ENCODE peak calls at places on chromosomes 7 and 10, in six cellular contexts. J is MM.1S, I is GM23248, G is PC-3, P is fibroblast of lung, M is neural progenitor cell. H is an unnamed sample.

GRCh38 chr10:44253769-44254462 is 131.0 kb downstream of the CXCL12 start:
- DNase-seq in J (no peak), I (peak), G (peak), P (peak), M (no peak), H (no peak)

GRCh38 chr7:158384746-158385145 is 202.9 kb downstream of the PTPRN2 start:
- DNase-seq in J (no peak), I (no peak), G (no peak), P (no peak), M (no peak), H (no peak)

GRCh38 chr7:51587600-51587999 is 271.0 kb upstream of the COBL start:
- DNase-seq in J (no peak), I (no peak), G (no peak), P (no peak), M (no peak), H (no peak)

GRCh38 chr7:27165655-27166474 is 528 bp upstream of the HOXA9 start:
- DNase-seq in J (no peak), I (peak), G (peak), P (no peak), M (no peak), H (no peak)

GRCh38 chr7:40015790-40016296 is 65.8 kb downstream of the CDK13 start:
- DNase-seq in J (no peak), I (peak), G (peak), P (peak), M (no peak), H (peak)

GRCh38 chr10:11345224-11346054 is 266.0 kb downstream of the USP6NL start:
- DNase-seq in J (no peak), I (peak), G (peak), P (no peak), M (peak), H (no peak)

GRCh38 chr10:105274671-105275070 is 633.6 kb downstream of the SORCS3 start:
- DNase-seq in J (no peak), I (no peak), G (no peak), P (no peak), M (no peak), H (no peak)

GRCh38 chr10:97796651-97797050 is 24.9 kb upstream of the SFRP5 start:
- DNase-seq in J (no peak), I (no peak), G (no peak), P (no peak), M (no peak), H (no peak)

GRCh38 chr10:61859786-61860185 is 41.7 kb upstream of the ARID5B start:
- DNase-seq in J (no peak), I (no peak), G (peak), P (no peak), M (no peak), H (no peak)

GRCh38 chr10:59432207-59432900 is 70.0 kb upstream of the FAM13C start:
- DNase-seq in J (no peak), I (peak), G (peak), P (peak), M (no peak), H (peak)

GRCh38 chr10:34954142-34954541 is 136.0 kb downstream of the CUL2 start:
- DNase-seq in J (no peak), I (no peak), G (peak), P (no peak), M (no peak), H (no peak)

GRCh38 chr10:119516381-119517234 is 25.9 kb downstream of the RGS10 start:
- DNase-seq in J (peak), I (no peak), G (peak), P (no peak), M (no peak), H (peak)

GRCh38 chr7:82413237-82413636 is 30.3 kb downstream of the CACNA2D1 start:
- DNase-seq in J (no peak), I (peak), G (no peak), P (no peak), M (no peak), H (no peak)

GRCh38 chr10:80133221-80133620 is 691 bp downstream of the PLAC9 start:
- DNase-seq in J (no peak), I (peak), G (peak), P (peak), M (no peak), H (no peak)

GRCh38 chr7:100219271-100219737 is 445 bp upstream of the PVRIG start:
- DNase-seq in J (no peak), I (no peak), G (no peak), P (no peak), M (no peak), H (no peak)

GRCh38 chr10:14478639-14479038 is 147.9 kb upstream of the FRMD4A start:
- DNase-seq in J (peak), I (peak), G (peak), P (peak), M (peak), H (no peak)

GRCh38 chr10:21134645-21135395 is 237.7 kb upstream of the NEBL start:
- DNase-seq in J (no peak), I (peak), G (peak), P (peak), M (no peak), H (no peak)

GRCh38 chr10:12910835-12911234 is 90.7 kb downstream of the CCDC3 start:
- DNase-seq in J (no peak), I (no peak), G (no peak), P (no peak), M (no peak), H (no peak)

GRCh38 chr7:82598958-82599357 is 155.4 kb upstream of the CACNA2D1 start:
- DNase-seq in J (no peak), I (peak), G (peak), P (peak), M (no peak), H (no peak)

GRCh38 chr7:77954773-77955562 is 156.4 kb downstream of the PHTF2 start:
- DNase-seq in J (no peak), I (peak), G (no peak), P (peak), M (no peak), H (no peak)

GRCh38 chr10:97134202-97134601 is 51.6 kb downstream of the SLIT1 start:
- DNase-seq in J (no peak), I (no peak), G (no peak), P (no peak), M (peak), H (no peak)

GRCh38 chr7:36278069-36278766 is 111.4 kb upstream of the ANLN start:
- DNase-seq in J (no peak), I (no peak), G (no peak), P (no peak), M (no peak), H (peak)

GRCh38 chr7:158303121-158303520 is 284.5 kb downstream of the PTPRN2 start:
- DNase-seq in J (no peak), I (no peak), G (no peak), P (no peak), M (peak), H (no peak)

GRCh38 chr10:6487919-6488318 is 92.2 kb downstream of the PRKCQ start:
- DNase-seq in J (no peak), I (no peak), G (no peak), P (no peak), M (no peak), H (no peak)

GRCh38 chr7:94351703-94352102 is 43.0 kb upstream of the COL1A2 start:
- DNase-seq in J (no peak), I (no peak), G (no peak), P (no peak), M (no peak), H (no peak)

GRCh38 chr10:133068741-133069525 is 18.8 kb upstream of the ADGRA1 start:
- DNase-seq in J (no peak), I (no peak), G (no peak), P (no peak), M (no peak), H (no peak)

GRCh38 chr7:73909051-73909941 is 48.3 kb downstream of the TMEM270 start:
- DNase-seq in J (no peak), I (no peak), G (no peak), P (no peak), M (no peak), H (no peak)
- H3K4me3 ChIP-seq in J (no peak), I (no peak), G (no peak), P (no peak), M (no peak), H (no peak)

GRCh38 chr10:47031251-47031952 is 120.2 kb downstream of the PTPN20 start:
- DNase-seq in J (no peak), I (peak), G (no peak), P (no peak), M (peak), H (no peak)

GRCh38 chr10:47031953-47032465 is 120.8 kb downstream of the PTPN20 start:
- DNase-seq in J (no peak), I (peak), G (no peak), P (no peak), M (no peak), H (no peak)

GRCh38 chr10:47028466-47028865 is 117.2 kb downstream of the PTPN20 start:
- DNase-seq in J (no peak), I (no peak), G (no peak), P (no peak), M (no peak), H (no peak)

GRCh38 chr10:47029181-47029971 is 118.1 kb downstream of the PTPN20 start:
- DNase-seq in J (no peak), I (peak), G (no peak), P (no peak), M (no peak), H (no peak)

DNA sequence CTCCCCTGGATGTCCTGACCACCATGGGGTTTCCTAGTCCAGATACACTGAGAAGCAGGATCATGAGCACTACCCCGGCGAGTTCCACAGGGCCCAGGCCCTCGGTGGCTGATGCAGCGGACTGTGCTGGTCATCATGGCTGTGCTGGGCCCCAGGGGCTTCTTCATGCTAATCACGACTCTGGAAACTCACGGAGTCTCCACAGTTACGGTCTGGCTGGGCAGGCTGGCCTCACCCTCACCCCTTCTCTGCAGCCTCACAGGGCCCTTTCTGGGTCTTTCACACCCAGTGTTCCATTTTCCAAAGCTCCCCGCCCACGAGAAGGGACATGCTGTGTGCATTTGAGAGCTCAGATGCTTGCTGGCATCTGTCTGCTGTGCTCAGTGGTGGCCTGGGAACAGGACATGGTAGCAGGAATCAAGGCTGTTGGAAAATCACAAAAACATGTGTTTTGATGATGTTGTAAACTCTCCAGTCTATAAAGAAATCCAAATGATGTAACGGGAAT is 119.0 kb downstream of the PTPN20 start:
- DNase-seq in J (no peak), I (peak), G (no peak), P (no peak), M (no peak), H (no peak)
- H3K9ac ChIP-seq in J (no peak), I (no peak), G (no peak), P (no peak), M (no peak), H (no peak)

GRCh38 chr7:28408974-28409715 is 3.2 kb upstream of the CREB5 start:
- DNase-seq in J (peak), I (peak), G (peak), P (peak), M (peak), H (peak)
- TF ChIP-seq EZH2 in J (no peak), I (no peak), G (no peak), P (no peak), M (no peak), H (peak)

DNA sequence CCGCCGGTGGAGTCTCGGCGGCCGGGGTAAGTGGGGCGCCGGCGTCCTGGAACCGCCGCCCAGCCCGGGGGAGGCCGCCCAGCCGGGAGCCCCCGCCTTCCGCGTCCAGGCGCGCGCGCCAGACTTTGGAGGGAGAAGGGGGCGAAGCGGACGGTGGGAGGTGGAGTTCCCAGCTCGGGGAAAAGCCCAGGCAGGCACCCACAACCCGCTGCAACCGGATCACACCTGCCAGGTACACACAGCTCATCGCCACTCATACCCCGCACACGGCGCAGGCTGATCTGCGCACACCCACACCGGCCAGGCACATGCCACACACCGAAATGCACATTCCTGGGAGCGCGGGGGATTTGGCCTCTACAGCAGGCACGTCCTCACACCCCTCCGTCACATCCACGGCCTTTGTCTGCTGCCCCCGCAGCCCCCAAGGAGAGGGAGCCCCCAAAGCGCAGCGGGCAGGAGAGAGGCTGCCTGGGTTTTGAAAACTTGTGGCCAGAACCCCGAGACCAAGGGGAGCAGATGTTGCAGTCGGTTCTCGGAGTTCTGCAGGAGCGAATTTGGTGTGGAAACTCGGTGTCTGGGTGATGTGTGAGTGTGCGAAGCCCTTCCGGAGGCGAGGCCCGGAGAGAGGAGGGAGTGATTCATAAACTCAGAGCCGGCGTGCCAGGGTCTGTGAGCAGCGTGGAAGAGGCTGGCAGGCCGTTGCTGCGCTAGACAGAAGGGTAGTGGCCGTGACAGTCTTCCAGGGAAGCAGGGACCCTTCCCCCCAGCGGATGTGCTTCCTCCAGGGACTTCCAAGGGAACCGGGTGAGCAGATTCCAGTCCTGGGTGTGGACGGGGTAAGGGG is 697 bp downstream of the CHST3 start:
- DNase-seq in J (no peak), I (peak), G (peak), P (peak), M (peak), H (no peak)
- H3K4me3 ChIP-seq in J (no peak), I (peak), G (peak), P (peak), M (peak), H (peak)

GRCh38 chr10:70478191-70479160 is at the start of gene PALD1:
- DNase-seq in J (peak), I (peak), G (peak), P (peak), M (peak), H (no peak)
- H3K9ac ChIP-seq in J (peak), I (peak), G (no peak), P (peak), M (peak), H (peak)

DNA sequence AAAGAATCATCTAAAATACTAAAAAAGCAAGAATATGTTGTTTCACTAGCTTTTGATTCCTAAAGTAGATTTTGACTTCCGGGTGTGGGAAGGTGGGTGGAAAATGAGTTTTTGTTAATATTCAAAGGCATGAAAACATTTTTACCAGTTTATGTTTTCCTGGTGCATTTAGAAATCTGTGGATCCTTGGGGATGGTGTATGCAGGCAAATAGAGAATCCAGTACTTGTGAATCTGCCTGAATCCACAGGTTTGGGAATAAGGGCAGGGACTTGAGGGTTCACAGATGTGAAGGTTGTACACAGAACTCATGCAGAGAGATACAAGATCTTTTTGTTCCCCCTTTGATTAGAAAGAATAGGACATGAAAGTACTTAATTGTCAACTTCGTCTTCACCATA is 22.4 kb downstream of the AUTS2 start:
- DNase-seq in J (no peak), I (no peak), G (no peak), P (no peak), M (no peak), H (no peak)
- TF ChIP-seq EZH2 in J (no peak), I (no peak), G (no peak), P (no peak), M (no peak), H (no peak)